ENCODE peak calls at places on chromosomes 6 and 20, in four cellular contexts. F is HS-5, P is HFFc6, T is ureter. K is an unnamed sample.

GRCh38 chr20:25036331-25036936 is 21.5 kb downstream of the ACSS1 start:
- DNase-seq in P (no peak), F (no peak), T (no peak), K (no peak)

GRCh38 chr6:7051780-7052440 is 55.9 kb upstream of the RREB1 start:
- DNase-seq in F (no peak), P (no peak), T (peak; percentile 63), K (no peak)

GRCh38 chr6:75288023-75288422 is 3.4 kb upstream of the TMEM30A start:
- DNase-seq in T (no peak), F (no peak), P (no peak), K (no peak)

GRCh38 chr6:127586372-127586771 is 9.4 kb downstream of the C6orf58 start:
- DNase-seq in F (no peak), P (no peak), T (no peak), K (no peak)

GRCh38 chr20:34112600-34113061 is 588 bp upstream of the EIF2S2 start:
- DNase-seq in P (no peak), T (peak; percentile 48), F (no peak), K (peak; percentile 60)

GRCh38 chr20:1376453-1377270 is 16.2 kb downstream of the FKBP1A start:
- DNase-seq in P (no peak), F (no peak), T (peak; percentile 20), K (no peak)

GRCh38 chr20:2230671-2231488 is 64.9 kb upstream of the TGM3 start:
- DNase-seq in P (peak; percentile 46), T (no peak), F (no peak), K (no peak)

GRCh38 chr6:81988871-81989270 is 236.4 kb upstream of the TENT5A start:
- DNase-seq in F (no peak), T (no peak), P (no peak), K (no peak)

GRCh38 chr6:15978426-15978825 is 150.5 kb upstream of the MYLIP start:
- DNase-seq in F (no peak), P (no peak), T (no peak), K (no peak)